ENCODE peak calls at places on chromosomes 11 and 22, in five cellular contexts. A is choroid plexus epithelial cell, T is lower lobe of right lung, U is brain microvascular endothelial cell, N is ovary. J is an unnamed sample.

GRCh38 chr11:17572359-17572690 is 25.3 kb downstream of the OTOG start:
- DNase-seq in A (no peak), N (no peak), T (no peak), U (no peak), J (no peak)

GRCh38 chr11:13009921-13010736 is 1.0 kb downstream of the RASSF10 start:
- DNase-seq in U (no peak), T (peak; percentile 52), A (peak; percentile 21), N (no peak), J (no peak)

GRCh38 chr11:130188047-130188446 is 28.5 kb downstream of the ST14 start:
- DNase-seq in U (no peak), A (no peak), N (no peak), T (no peak), J (no peak)

GRCh38 chr11:132310390-132311375 is 940.3 kb downstream of the NTM start:
- DNase-seq in A (no peak), U (no peak), T (no peak), N (no peak), J (no peak)

GRCh38 chr11:71459076-71459766 is 6.2 kb downstream of the NADSYN1 start:
- DNase-seq in N (peak; percentile 30), T (no peak), A (no peak), U (no peak), J (no peak)

GRCh38 chr11:134406264-134407185 is 5.5 kb downstream of the B3GAT1 start:
- DNase-seq in U (no peak), N (no peak), T (no peak), A (no peak), J (no peak)

GRCh38 chr22:47195676-47196492 is 433.4 kb downstream of the TBC1D22A start:
- DNase-seq in A (peak; percentile 4), U (no peak), T (peak; percentile 43), N (peak; percentile 50), J (no peak)

GRCh38 chr11:124657922-124658321 is 15.6 kb downstream of the SIAE start:
- DNase-seq in A (peak; percentile 50), T (no peak), N (no peak), U (no peak), J (no peak)

GRCh38 chr22:41772645-41773044 is 27.8 kb upstream of the CCDC134 start:
- DNase-seq in N (no peak), U (no peak), T (no peak), A (no peak), J (no peak)

GRCh38 chr22:32518848-32519247 is 44.2 kb downstream of the FBXO7 start:
- DNase-seq in U (no peak), N (no peak), A (no peak), T (no peak), J (no peak)

GRCh38 chr22:29314074-29314473 is 1.4 kb downstream of the RASL10A start:
- DNase-seq in N (peak; percentile 36), T (peak; percentile 33), A (no peak), U (no peak), J (no peak)

GRCh38 chr11:35614949-35615569 is 3.2 kb upstream of the FJX1 start:
- DNase-seq in A (no peak), U (no peak), T (no peak), N (no peak), J (no peak)

GRCh38 chr11:14898286-14899086 is 6.5 kb upstream of the CYP2R1 start:
- DNase-seq in U (no peak), T (no peak), N (no peak), A (no peak), J (no peak)

GRCh38 chr11:17267576-17267975 is 9.0 kb upstream of the NUCB2 start:
- DNase-seq in T (no peak), N (no peak), U (no peak), A (peak; percentile 81), J (no peak)

GRCh38 chr11:46239801-46240061 is 37.7 kb upstream of the CREB3L1 start:
- DNase-seq in N (no peak), U (no peak), A (no peak), T (no peak), J (peak; percentile 53)

GRCh38 chr11:1852885-1853284 is at the start of gene LSP1:
- DNase-seq in T (peak; percentile 80), U (no peak), A (no peak), N (no peak), J (no peak)

GRCh38 chr22:40890881-40891280 is 29.0 kb upstream of the DNAJB7 start:
- DNase-seq in N (no peak), T (no peak), U (no peak), A (peak; percentile 40), J (peak; percentile 34)

GRCh38 chr11:74683279-74683871 is 47.9 kb downstream of the CHRDL2 start:
- DNase-seq in U (no peak), T (peak; percentile 57), A (no peak), N (peak; percentile 67), J (peak; percentile 21)

GRCh38 chr22:48628891-48629559 is 1198.6 kb downstream of the BRD1 start:
- DNase-seq in U (no peak), T (no peak), A (no peak), N (no peak), J (no peak)

GRCh38 chr11:46521947-46522681 is 71.7 kb downstream of the AMBRA1 start:
- DNase-seq in T (no peak), U (peak; percentile 30), A (peak; percentile 47), N (no peak), J (peak; percentile 8)

GRCh38 chr11:1050581-1051355 is 14.2 kb upstream of the MUC6 start:
- DNase-seq in T (peak; percentile 82), A (peak; percentile 68), U (peak; percentile 23), N (peak; percentile 78), J (peak; percentile 57)

DNA sequence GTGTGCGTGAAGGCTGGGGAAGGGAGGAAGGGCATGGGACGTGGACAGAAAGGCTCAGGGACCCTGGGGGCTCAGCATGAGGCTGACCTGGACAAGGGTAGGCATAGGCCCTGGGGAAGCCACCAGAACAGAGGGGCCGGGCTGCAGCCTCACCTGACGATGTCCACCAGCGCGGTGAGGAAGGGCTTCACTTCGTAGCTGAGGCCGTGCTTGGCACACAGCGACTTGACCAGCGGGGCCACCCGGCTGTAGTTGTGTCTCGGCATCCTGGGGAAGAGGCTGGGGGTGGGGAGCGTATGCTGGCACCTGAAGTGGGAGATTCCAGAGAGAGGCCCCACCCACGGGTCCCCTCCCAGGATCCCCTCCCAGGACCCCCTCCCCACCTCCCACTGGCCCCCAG is 15.6 kb downstream of the FADS3 start:
- DNase-seq in A (no peak), T (no peak), N (no peak), U (no peak), J (no peak)
- TF ChIP-seq CTCF in A (no peak), T (no peak), N (no peak), U (no peak), J (no peak)

GRCh38 chr11:125901872-125902271 is 1.1 kb downstream of the PUS3 start:
- DNase-seq in N (no peak), A (no peak), U (no peak), T (no peak), J (no peak)

GRCh38 chr11:125902315-125902926 is 585 bp downstream of the PUS3 start:
- DNase-seq in A (no peak), T (no peak), N (no peak), U (no peak), J (no peak)

GRCh38 chr11:125904678-125905077 is 370 bp downstream of the DDX25 start:
- DNase-seq in N (no peak), T (no peak), A (no peak), U (no peak), J (no peak)

GRCh38 chr11:125902927-125903752 is at the start of gene PUS3:
- DNase-seq in A (peak; percentile 87), T (peak; percentile 95), N (peak; percentile 93), U (peak; percentile 85), J (peak; percentile 87)

DNA sequence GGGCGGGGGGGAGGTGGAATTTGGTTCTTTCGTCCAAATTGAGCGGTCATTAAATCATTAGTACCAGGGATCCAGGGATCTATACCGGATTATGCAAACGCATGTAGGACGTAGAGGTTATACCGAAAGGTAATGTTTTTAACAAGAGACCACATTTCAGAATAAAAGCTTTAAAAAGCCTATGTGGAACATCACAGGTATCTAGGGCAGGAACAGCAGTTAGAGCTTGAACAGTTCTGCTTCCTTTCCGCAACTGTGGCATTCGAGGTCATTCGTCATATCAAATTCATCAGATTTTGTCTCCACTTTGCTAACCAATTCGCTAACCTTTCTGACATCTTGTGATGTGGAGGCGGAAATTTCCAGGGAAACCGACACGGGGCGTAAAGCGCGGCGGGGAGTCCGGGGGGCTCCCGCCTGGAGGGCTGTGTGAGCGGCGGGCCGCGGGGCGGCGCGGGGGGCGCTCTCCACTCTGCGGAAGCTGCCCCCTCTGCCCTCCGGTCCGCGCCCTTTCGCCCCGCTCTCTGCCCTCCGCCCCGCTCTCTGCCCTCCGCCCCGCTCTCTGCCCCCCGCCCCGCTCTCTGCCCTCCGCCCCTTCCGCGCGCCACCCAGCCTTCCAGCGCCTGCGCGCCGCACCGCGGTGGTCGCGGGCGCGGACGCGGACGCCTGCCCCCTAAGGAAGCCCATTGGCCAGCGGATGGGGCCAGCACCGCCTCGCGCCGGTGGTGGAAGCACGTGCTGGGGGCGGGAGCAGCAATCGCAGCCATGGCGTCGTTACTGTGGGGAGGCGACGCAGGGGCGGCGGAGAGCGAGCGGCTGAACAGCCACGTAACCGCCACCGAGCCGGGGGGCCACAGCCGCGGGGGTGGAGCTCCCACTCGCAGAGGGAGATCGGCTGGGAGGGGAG is at the start of gene DDX25:
- DNase-seq in T (no peak), N (peak; percentile 57), U (no peak), A (no peak), J (no peak)
- H3K4me3 ChIP-seq in T (peak within 1 kb of the TSS; percentile 73), N (peak within 1 kb of the TSS; percentile 72), U (peak within 1 kb of the TSS; percentile 84), A (peak within 1 kb of the TSS; percentile 3), J (peak within 1 kb of the TSS; percentile 58)

DNA sequence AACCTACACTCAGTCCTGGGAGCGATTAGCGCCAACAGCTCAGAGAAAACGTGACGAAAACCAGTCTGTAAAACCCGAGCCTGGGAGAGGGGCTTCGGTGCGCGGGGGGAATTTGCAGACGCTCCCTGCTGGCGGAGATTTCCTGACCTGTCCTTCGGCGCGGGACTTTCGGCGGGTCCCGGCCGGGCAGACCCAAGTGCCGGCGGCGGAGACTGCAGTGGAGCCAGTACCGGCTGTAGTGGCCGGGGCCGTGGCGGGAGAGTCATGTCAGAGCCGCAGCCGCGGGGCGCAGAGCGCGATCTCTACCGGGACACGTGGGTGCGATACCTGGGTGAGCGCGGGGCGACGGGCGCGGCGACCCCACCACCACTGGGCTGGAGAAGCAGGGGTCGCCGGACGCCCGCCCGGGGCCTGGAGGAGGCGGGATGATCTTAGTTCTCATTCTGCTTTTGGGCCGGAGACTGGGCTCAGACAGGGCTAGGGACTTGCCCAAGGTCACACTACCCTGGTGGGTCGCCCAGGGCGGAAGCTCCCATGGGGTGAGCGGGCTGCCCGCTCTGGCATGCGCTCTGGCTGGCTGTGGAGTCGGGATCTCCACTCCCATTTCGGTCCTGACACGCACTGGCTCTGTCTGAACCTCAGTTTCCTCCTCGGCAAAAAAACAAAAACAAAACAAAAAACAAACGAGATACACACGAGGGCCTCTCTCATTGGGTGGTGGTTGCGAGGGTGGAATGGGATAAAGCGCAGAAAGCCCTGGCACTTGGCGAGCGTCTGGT is at the start of gene MTFP1:
- DNase-seq in N (peak; percentile 77), A (peak; percentile 72), T (peak; percentile 66), U (peak; percentile 56), J (peak; percentile 68)
- TF ChIP-seq CTCF in N (no peak), A (peak; percentile 28), T (no peak), U (peak; percentile 23), J (no peak)

GRCh38 chr11:72581067-72581466 is 93.2 kb downstream of the PDE2A start:
- DNase-seq in U (no peak), T (no peak), A (no peak), N (peak; percentile 24), J (no peak)

GRCh38 chr11:72578991-72579815 is 95.0 kb downstream of the PDE2A start:
- DNase-seq in T (peak; percentile 11), U (no peak), N (peak; percentile 14), A (no peak), J (no peak)

GRCh38 chr11:72580648-72580950 is 93.6 kb downstream of the PDE2A start:
- DNase-seq in U (no peak), A (no peak), N (peak; percentile 7), T (no peak), J (no peak)

GRCh38 chr11:72578541-72578940 is 95.7 kb downstream of the PDE2A start:
- DNase-seq in U (no peak), N (peak; percentile 7), A (no peak), T (no peak), J (no peak)

GRCh38 chr11:72579816-72580647 is 94.2 kb downstream of the PDE2A start:
- DNase-seq in U (no peak), T (peak; percentile 22), A (no peak), N (peak; percentile 8), J (no peak)
- H3K4me3 ChIP-seq in U (no peak overlapping the region), T (no peak overlapping the region), A (no peak overlapping the region), N (no peak overlapping the region), J (no peak overlapping the region)

J was measured in cardiac fibroblast.